ENCODE peak calls at places on chromosomes 7 and 10, in four cellular contexts. L is psoas muscle; H is stimulated activated CD8-positive, alpha-beta memory T cell treated with anti-CD3 and anti-CD28 coated beads, Interleukin-15, amount 100 ng/mL, for 24 hours; J is activated effector memory CD4-positive, alpha-beta T cell treated with anti-CD3 and anti-CD28 coated beads, Interleukin-2, amount 50 U/mL, for 16 hours. N is an unnamed sample.

GRCh38 chr7:26199301-26200112 is 1.0 kb downstream of the HNRNPA2B1 start:
- DNase-seq in J (peak), L (peak), H (peak), N (peak)

GRCh38 chr10:62501547-62501946 is 127.4 kb downstream of the ZNF365 start:
- DNase-seq in J (no peak), H (no peak), L (no peak), N (peak)

GRCh38 chr7:101527844-101528667 is 101.0 kb downstream of the MYL10 start:
- DNase-seq in L (no peak), J (no peak), H (no peak), N (peak)

GRCh38 chr10:80411681-80412230 is 3.4 kb downstream of the PRXL2A start:
- DNase-seq in J (no peak), L (no peak), H (no peak), N (no peak)

GRCh38 chr7:117114272-117114671 is 161.0 kb downstream of the ST7 start:
- DNase-seq in L (no peak), H (no peak), J (no peak), N (no peak)

GRCh38 chr7:30525409-30525808 is 20.8 kb upstream of the GGCT start:
- DNase-seq in J (no peak), H (no peak), L (no peak), N (no peak)

GRCh38 chr7:146701166-146701565 is 584.6 kb downstream of the CNTNAP2 start:
- DNase-seq in J (no peak), L (no peak), H (no peak), N (no peak)

GRCh38 chr7:66043681-66044497 is 31.7 kb upstream of the ASL start:
- DNase-seq in J (peak), L (peak), H (peak), N (peak)

GRCh38 chr7:26497801-26498596 is 206.3 kb downstream of the SNX10 start:
- DNase-seq in L (no peak), J (no peak), H (no peak), N (no peak)

GRCh38 chr10:103612462-103613365 is 119.2 kb downstream of the NEURL1 start:
- DNase-seq in L (no peak), J (no peak), H (no peak), N (peak)

GRCh38 chr10:46033602-46034011 is 3.2 kb upstream of the NCOA4 start:
- DNase-seq in J (no peak), L (no peak), H (no peak), N (peak)

GRCh38 chr7:88044069-88044468 is 110.0 kb downstream of the ADAM22 start:
- DNase-seq in H (no peak), L (no peak), J (no peak), N (no peak)

GRCh38 chr10:458466-458865 is 231.0 kb downstream of the DIP2C start:
- DNase-seq in H (no peak), L (no peak), J (no peak), N (no peak)

GRCh38 chr7:130345725-130346124 is 1.1 kb downstream of the CPA5 start:
- DNase-seq in J (no peak), H (no peak), L (no peak), N (no peak)

GRCh38 chr7:120927454-120928103 is 23.0 kb upstream of the ING3 start:
- DNase-seq in L (no peak), J (no peak), H (no peak), N (no peak)

GRCh38 chr10:29130190-29130673 is 158.6 kb upstream of the LYZL1 start:
- DNase-seq in L (no peak), H (no peak), J (no peak), N (peak)

GRCh38 chr7:72435913-72436480 is 23.9 kb upstream of the CALN1 start:
- DNase-seq in H (no peak), J (no peak), L (no peak), N (no peak)

GRCh38 chr7:37942934-37943610 is 22.6 kb downstream of the EPDR1 start:
- DNase-seq in L (peak), J (no peak), H (no peak), N (peak)

GRCh38 chr7:135930565-135931423 is 46.4 kb downstream of the MTPN start:
- DNase-seq in J (no peak), L (no peak), H (no peak), N (peak)

GRCh38 chr7:139682136-139683013 is 95.4 kb downstream of the HIPK2 start:
- DNase-seq in J (peak), H (no peak), L (no peak), N (peak)

GRCh38 chr10:78830062-78830974 is 238.4 kb upstream of the ZMIZ1 start:
- DNase-seq in L (no peak), H (no peak), J (no peak), N (peak)

GRCh38 chr10:104309980-104310978 is 28.0 kb downstream of the ITPRIP start:
- DNase-seq in L (peak), H (no peak), J (no peak), N (peak)

GRCh38 chr10:132030898-132031463 is 34.8 kb upstream of the JAKMIP3 start:
- DNase-seq in J (no peak), L (no peak), H (no peak), N (no peak)

GRCh38 chr10:125001313-125002043 is 59.6 kb downstream of the ZRANB1 start:
- DNase-seq in H (no peak), L (no peak), J (peak), N (no peak)

GRCh38 chr7:44580945-44581344 is 1.1 kb downstream of the TMED4 start:
- DNase-seq in H (no peak), L (no peak), J (no peak), N (no peak)

GRCh38 chr10:78770167-78771090 is 298.3 kb upstream of the ZMIZ1 start:
- DNase-seq in L (no peak), H (no peak), J (no peak), N (no peak)

GRCh38 chr7:20786421-20786778 is 286 bp downstream of the SP8 start:
- DNase-seq in L (no peak), J (no peak), H (no peak), N (no peak)

GRCh38 chr7:117085275-117085674 is 132.0 kb downstream of the ST7 start:
- DNase-seq in H (no peak), L (no peak), J (no peak), N (no peak)

GRCh38 chr7:121557034-121557892 is 161.2 kb upstream of the FAM3C start:
- DNase-seq in H (no peak), L (no peak), J (no peak), N (no peak)